ENCODE peak calls at places on chromosomes 7 and 10, in six cellular contexts. One of them, this sample, is unnamed.

GRCh38 chr10:63352976-63353375 is 112.8 kb downstream of the JMJD1C start:
- DNase-seq in left cardiac atrium: no peak
- DNase-seq in SW 1271: no peak
- DNase-seq in stimulated activated CD4-positive, alpha-beta T cell treated with anti-CD3 and anti-CD28 coated beads, Interleukin-4, amount 100 ng/mL, for 1 hour: no peak
- DNase-seq in GM03348: no peak
- DNase-seq in HEK293T: no peak
- DNase-seq in this sample: no peak

GRCh38 chr7:23598321-23598720 is 1.1 kb downstream of the CCDC126 start:
- DNase-seq in GM03348: no peak
- DNase-seq in SW 1271: no peak
- DNase-seq in left cardiac atrium: no peak
- DNase-seq in HEK293T: no peak
- DNase-seq in stimulated activated CD4-positive, alpha-beta T cell treated with anti-CD3 and anti-CD28 coated beads, Interleukin-4, amount 100 ng/mL, for 1 hour: no peak
- DNase-seq in this sample: no peak

GRCh38 chr7:42247301-42247700 is 10.3 kb upstream of the GLI3 start:
- DNase-seq in GM03348: peak; percentile 77
- DNase-seq in left cardiac atrium: no peak
- DNase-seq in HEK293T: no peak
- DNase-seq in stimulated activated CD4-positive, alpha-beta T cell treated with anti-CD3 and anti-CD28 coated beads, Interleukin-4, amount 100 ng/mL, for 1 hour: no peak
- DNase-seq in SW 1271: no peak
- DNase-seq in this sample: no peak

GRCh38 chr10:69668722-69669121 is 38.7 kb downstream of the FAM241B start:
- DNase-seq in SW 1271: no peak
- DNase-seq in stimulated activated CD4-positive, alpha-beta T cell treated with anti-CD3 and anti-CD28 coated beads, Interleukin-4, amount 100 ng/mL, for 1 hour: no peak
- DNase-seq in GM03348: no peak
- DNase-seq in HEK293T: no peak
- DNase-seq in left cardiac atrium: no peak
- DNase-seq in this sample: no peak

GRCh38 chr7:25754333-25754732 is 397.7 kb upstream of the NFE2L3 start:
- DNase-seq in left cardiac atrium: peak; percentile 49
- DNase-seq in stimulated activated CD4-positive, alpha-beta T cell treated with anti-CD3 and anti-CD28 coated beads, Interleukin-4, amount 100 ng/mL, for 1 hour: no peak
- DNase-seq in HEK293T: no peak
- DNase-seq in GM03348: no peak
- DNase-seq in SW 1271: no peak
- DNase-seq in this sample: no peak

GRCh38 chr10:70956029-70956759 is 67.8 kb upstream of the PCBD1 start:
- DNase-seq in stimulated activated CD4-positive, alpha-beta T cell treated with anti-CD3 and anti-CD28 coated beads, Interleukin-4, amount 100 ng/mL, for 1 hour: no peak
- DNase-seq in left cardiac atrium: no peak
- DNase-seq in GM03348: no peak
- DNase-seq in HEK293T: peak; percentile 50
- DNase-seq in SW 1271: no peak
- DNase-seq in this sample: no peak

GRCh38 chr10:110648743-110649651 is 4.9 kb downstream of the RBM20 start:
- DNase-seq in HEK293T: no peak
- DNase-seq in left cardiac atrium: no peak
- DNase-seq in SW 1271: no peak
- DNase-seq in GM03348: no peak
- DNase-seq in stimulated activated CD4-positive, alpha-beta T cell treated with anti-CD3 and anti-CD28 coated beads, Interleukin-4, amount 100 ng/mL, for 1 hour: no peak
- DNase-seq in this sample: no peak

GRCh38 chr10:91627344-91628102 is 5.3 kb downstream of the PPP1R3C start:
- DNase-seq in SW 1271: no peak
- DNase-seq in stimulated activated CD4-positive, alpha-beta T cell treated with anti-CD3 and anti-CD28 coated beads, Interleukin-4, amount 100 ng/mL, for 1 hour: no peak
- DNase-seq in left cardiac atrium: no peak
- DNase-seq in GM03348: no peak
- DNase-seq in HEK293T: no peak
- DNase-seq in this sample: no peak

GRCh38 chr7:75534727-75535307 is 42.7 kb downstream of the SPDYE5 start:
- DNase-seq in stimulated activated CD4-positive, alpha-beta T cell treated with anti-CD3 and anti-CD28 coated beads, Interleukin-4, amount 100 ng/mL, for 1 hour: no peak
- DNase-seq in GM03348: peak; percentile 62
- DNase-seq in HEK293T: no peak
- DNase-seq in SW 1271: no peak
- DNase-seq in left cardiac atrium: no peak
- DNase-seq in this sample: no peak